ENCODE peak calls at places on chromosome 1, in four cellular contexts. I, K, B and O are unnamed samples.

GRCh38 chr1:14017531-14017961 is 317.6 kb downstream of the PRDM2 start:
- DNase-seq in K (no peak), B (no peak), I (no peak), O (no peak)

GRCh38 chr1:62905872-62906271 is 121.9 kb downstream of the ATG4C start:
- DNase-seq in I (no peak), K (no peak), B (no peak), O (no peak)

GRCh38 chr1:9181176-9181906 is 52.4 kb upstream of the GPR157 start:
- DNase-seq in I (peak; percentile 77), K (peak; percentile 54), B (peak; percentile 71), O (no peak)

GRCh38 chr1:89890085-89890754 is 69.4 kb downstream of the LRRC8D start:
- DNase-seq in B (no peak), I (no peak), K (no peak), O (peak; percentile 99)

GRCh38 chr1:1116701-1117468 is 996 bp upstream of the C1orf159 start:
- DNase-seq in K (peak; percentile 48), B (no peak), I (no peak), O (no peak)

GRCh38 chr1:207393610-207394009 is 60.5 kb upstream of the CR2 start:
- DNase-seq in K (no peak), B (peak; percentile 90), I (no peak), O (peak; percentile 96)

GRCh38 chr1:79781261-79781660 is 774.7 kb upstream of the ADGRL4 start:
- DNase-seq in K (no peak), I (no peak), B (no peak), O (no peak)

GRCh38 chr1:178796013-178796412 is 71.0 kb downstream of the RALGPS2 start:
- DNase-seq in B (no peak), I (no peak), K (no peak), O (no peak)

GRCh38 chr1:83016354-83016753 is 982.6 kb downstream of the TTLL7 start:
- DNase-seq in K (no peak), B (no peak), I (no peak), O (no peak)

GRCh38 chr1:34865981-34866761 is 6.6 kb upstream of the SMIM12 start:
- DNase-seq in B (peak; percentile 76), I (peak; percentile 87), K (peak; percentile 86), O (peak; percentile 53)

GRCh38 chr1:173475564-173476196 is 1.5 kb upstream of the PRDX6 start:
- DNase-seq in K (no peak), B (no peak), I (no peak), O (peak; percentile 32)

GRCh38 chr1:33259879-33260278 is 3.6 kb downstream of the ZNF362 start:
- DNase-seq in I (no peak), B (no peak), K (no peak), O (no peak)

GRCh38 chr1:17755120-17755519 is at the start of gene ACTL8:
- DNase-seq in I (no peak), B (no peak), K (no peak), O (no peak)

GRCh38 chr1:184310157-184310819 is 76.5 kb upstream of the C1orf21 start:
- DNase-seq in B (no peak), K (no peak), I (no peak), O (no peak)

GRCh38 chr1:55287732-55288131 is 72.6 kb upstream of the USP24 start:
- DNase-seq in K (no peak), B (no peak), I (no peak), O (no peak)

GRCh38 chr1:27935721-27936120 is 921 bp downstream of the SMPDL3B start:
- DNase-seq in K (no peak), B (no peak), I (no peak), O (no peak)

GRCh38 chr1:85109475-85109874 is 61.2 kb upstream of the MCOLN3 start:
- DNase-seq in B (peak; percentile 59), I (peak; percentile 27), K (peak; percentile 50), O (peak; percentile 14)

GRCh38 chr1:63732666-63733065 is 41.2 kb upstream of the ROR1 start:
- DNase-seq in I (no peak), B (no peak), K (no peak), O (no peak)

GRCh38 chr1:78491311-78492071 is 717 bp downstream of the PTGFR start:
- DNase-seq in B (peak; percentile 76), K (no peak), I (peak; percentile 38), O (no peak)

GRCh38 chr1:903721-904270 is 19.9 kb upstream of the SAMD11 start:
- DNase-seq in B (peak; percentile 39), I (peak; percentile 24), K (peak; percentile 10), O (no peak)

GRCh38 chr1:29786791-29787732 is 550.7 kb downstream of the PTPRU start:
- DNase-seq in K (no peak), I (no peak), B (no peak), O (no peak)

GRCh38 chr1:238681021-238681420 is 705.3 kb upstream of the CHRM3 start:
- DNase-seq in K (no peak), I (no peak), B (no peak), O (peak; percentile 63)

GRCh38 chr1:147225193-147225730 is at the start of gene FMO5:
- DNase-seq in I (peak; percentile 65), K (peak; percentile 58), B (peak; percentile 58), O (no peak)

GRCh38 chr1:202134645-202135172 is 9.8 kb downstream of the ARL8A start:
- DNase-seq in I (no peak), K (no peak), B (no peak), O (no peak)

GRCh38 chr1:202133521-202133920 is 10.8 kb downstream of the GPR37L1 start:
- DNase-seq in K (no peak), I (no peak), B (no peak), O (no peak)

GRCh38 chr1:202133989-202134388 is 10.5 kb downstream of the ARL8A start:
- DNase-seq in K (no peak), B (no peak), I (no peak), O (no peak)

GRCh38 chr1:202133016-202133415 is 10.3 kb downstream of the GPR37L1 start:
- DNase-seq in B (no peak), K (no peak), I (peak; percentile 49), O (no peak)

DNA sequence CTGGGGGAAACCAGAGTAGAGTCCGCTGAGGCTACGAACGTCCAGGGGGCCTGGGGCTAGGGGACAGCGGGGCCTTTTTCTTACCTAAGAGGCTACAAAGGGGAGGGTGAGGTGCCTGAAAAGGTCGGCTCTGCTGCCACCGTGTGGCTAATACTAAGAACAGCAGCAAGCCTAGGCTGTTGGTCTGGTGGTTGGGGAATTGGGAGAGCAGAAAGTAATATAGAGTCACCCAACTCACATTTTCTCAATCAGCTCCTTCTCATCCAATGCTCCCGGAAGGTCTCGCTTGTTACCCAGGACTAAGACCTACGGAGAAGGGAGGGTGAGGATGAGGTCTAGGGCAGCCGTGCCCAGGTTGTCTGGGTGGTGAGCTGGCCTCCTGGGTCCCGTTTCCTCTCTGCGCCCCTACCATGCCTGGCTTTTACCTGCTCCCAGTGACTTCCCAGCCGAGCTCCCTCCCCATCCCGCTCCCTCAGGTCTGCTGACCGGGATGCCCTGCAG is 9.3 kb downstream of the ARL8A start:
- DNase-seq in K (peak; percentile 47), B (no peak), I (peak; percentile 49), O (peak; percentile 28)
- H3K27ac ChIP-seq in K (no peak overlapping the region), B (no peak overlapping the region), I (no peak overlapping the region), O (no peak overlapping the region)

GRCh38 chr1:228095938-228096337 is 7.2 kb downstream of the C1orf35 start:
- DNase-seq in B (no peak), K (no peak), I (peak; percentile 6), O (no peak)

GRCh38 chr1:228093050-228093906 is 9.8 kb downstream of the C1orf35 start:
- DNase-seq in B (peak; percentile 39), K (no peak), I (no peak), O (no peak)

GRCh38 chr1:228095161-228095560 is 8.0 kb downstream of the C1orf35 start:
- DNase-seq in K (no peak), B (no peak), I (no peak), O (no peak)

GRCh38 chr1:228092342-228093049 is 10.0 kb downstream of the ARF1 start:
- DNase-seq in I (no peak), B (peak; percentile 13), K (no peak), O (no peak)

GRCh38 chr1:228094432-228095016 is 8.6 kb downstream of the C1orf35 start:
- DNase-seq in I (no peak), B (peak; percentile 26), K (no peak), O (no peak)
- H3K4me1 ChIP-seq in I (peaks cover 33% of the 10 kb centered on the region), B (peaks cover 10% of the 10 kb centered on the region), K (peaks cover 47% of the 10 kb centered on the region), O (peaks cover 16% of the 10 kb centered on the region)

GRCh38 chr1:93339171-93339697 is 6.5 kb upstream of the DR1 start:
- DNase-seq in K (no peak), B (no peak), I (no peak), O (no peak)

GRCh38 chr1:93340090-93340489 is 5.6 kb upstream of the DR1 start:
- DNase-seq in B (no peak), K (no peak), I (no peak), O (no peak)

GRCh38 chr1:93338426-93338825 is 7.3 kb upstream of the DR1 start:
- DNase-seq in B (peak; percentile 82), I (no peak), K (no peak), O (peak; percentile 71)
- H3K27ac ChIP-seq in B (peak overlapping the region; percentile 92), I (no peak overlapping the region), K (no peak overlapping the region), O (peak overlapping the region; percentile 7)

DNA sequence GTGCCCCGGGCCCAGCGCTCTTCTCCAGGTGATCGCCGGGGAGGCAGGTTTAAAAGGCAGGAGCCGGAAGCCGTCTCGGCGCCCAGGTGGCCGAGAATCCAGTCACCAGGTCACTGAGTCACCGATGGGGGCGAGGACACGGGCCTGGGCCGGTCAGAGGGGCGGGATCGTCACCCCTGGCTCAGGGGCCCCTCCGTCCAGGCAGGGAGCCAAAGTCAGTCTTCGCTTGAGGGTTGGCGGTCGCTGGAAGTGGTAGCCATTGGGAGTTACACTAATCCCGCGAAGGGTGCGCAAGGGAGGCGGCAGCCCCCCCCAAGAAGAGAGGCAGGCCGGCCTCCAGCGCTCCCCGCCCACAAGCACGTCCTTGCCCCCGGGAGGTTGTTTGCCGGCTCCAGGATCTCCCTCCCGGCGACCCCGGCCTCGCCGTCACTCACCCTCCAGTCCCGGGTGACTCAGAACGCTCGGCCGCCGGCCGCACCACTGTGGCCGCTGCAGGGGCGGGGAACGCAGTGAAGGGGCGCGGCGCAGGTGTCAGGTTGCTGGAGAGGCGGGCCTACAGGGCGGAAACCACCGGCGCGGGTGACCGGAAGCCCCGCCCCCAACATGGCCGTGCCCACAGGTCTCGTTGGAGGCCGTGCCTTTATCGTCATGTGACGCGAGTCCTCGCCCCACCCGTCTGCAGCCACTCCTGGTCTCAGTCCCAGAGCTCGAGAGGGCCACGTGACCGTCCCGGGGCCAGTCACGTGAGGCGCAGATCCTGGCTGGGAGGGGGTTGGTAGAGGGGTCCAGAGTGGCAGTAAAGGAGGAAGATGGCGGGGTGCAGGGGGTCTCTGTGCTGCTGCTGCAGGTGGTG is at the start of the genes CLCN6 and MTHFR:
- DNase-seq in I (peak; percentile 100), B (peak; percentile 99), K (peak; percentile 98), O (peak; percentile 96)
- H3K4me1 ChIP-seq in I (peaks cover 45% of the 10 kb centered on the region), B (peaks cover 40% of the 10 kb centered on the region), K (peaks cover 48% of the 10 kb centered on the region), O (peaks cover 28% of the 10 kb centered on the region)

GRCh38 chr1:204883405-204883804 is 12.7 kb downstream of the NFASC start:
- DNase-seq in I (no peak), K (no peak), B (no peak), O (no peak)

GRCh38 chr1:204879351-204879750 is 8.7 kb downstream of the NFASC start:
- DNase-seq in B (no peak), I (no peak), K (no peak), O (no peak)

GRCh38 chr1:204885288-204885711 is 14.6 kb downstream of the NFASC start:
- DNase-seq in K (no peak), B (no peak), I (no peak), O (no peak)

GRCh38 chr1:204880906-204881305 is 10.2 kb downstream of the NFASC start:
- DNase-seq in B (no peak), K (no peak), I (no peak), O (no peak)

GRCh38 chr1:204882479-204882878 is 11.8 kb downstream of the NFASC start:
- DNase-seq in K (no peak), I (no peak), B (no peak), O (no peak)
- H3K27ac ChIP-seq in K (no peak overlapping the region), I (no peak overlapping the region), B (no peak overlapping the region), O (no peak overlapping the region)